ENCODE peak calls at places on chromosomes 1 and 21, in five cellular contexts. W is HCT116, U is GM23338, Q is neural progenitor cell, R is hepatocyte. O is an unnamed sample.

GRCh38 chr1:99728494-99729235 is 37.8 kb downstream of the FRRS1 start:
- DNase-seq in R (no peak), Q (peak; percentile 53), U (peak; percentile 83), W (peak; percentile 41), O (no peak)

GRCh38 chr1:230328342-230329015 is 97.7 kb downstream of the PGBD5 start:
- DNase-seq in U (no peak), R (no peak), Q (no peak), W (no peak), O (no peak)

GRCh38 chr1:32351859-32352745 is 10.2 kb downstream of the FAM229A start:
- DNase-seq in R (peak; percentile 82), U (peak; percentile 41), Q (peak; percentile 74), W (no peak), O (no peak)

GRCh38 chr21:46097826-46098286 is at the start of gene COL6A2:
- DNase-seq in W (no peak), R (peak; percentile 90), U (peak; percentile 85), Q (peak; percentile 84), O (no peak)

GRCh38 chr1:170010443-170010842 is 64.1 kb downstream of the KIFAP3 start:
- DNase-seq in U (peak; percentile 65), R (peak; percentile 59), W (peak; percentile 55), Q (peak; percentile 65), O (peak; percentile 65)

GRCh38 chr1:28591708-28592313 is at the start of gene RAB42:
- DNase-seq in W (no peak), Q (peak; percentile 73), R (peak; percentile 58), U (peak; percentile 80), O (no peak)

GRCh38 chr1:183674339-183674738 is 21.2 kb upstream of the APOBEC4 start:
- DNase-seq in W (no peak), U (no peak), R (no peak), Q (no peak), O (no peak)

GRCh38 chr1:6996371-6996770 is 211.1 kb downstream of the CAMTA1 start:
- DNase-seq in W (no peak), R (no peak), U (no peak), Q (no peak), O (peak; percentile 67)

GRCh38 chr1:25472494-25472893 is 41.8 kb downstream of the MACO1 start:
- DNase-seq in U (no peak), W (no peak), R (no peak), Q (no peak), O (peak; percentile 80)

GRCh38 chr1:6316240-6317100 is 55.6 kb upstream of the GPR153 start:
- DNase-seq in R (no peak), W (no peak), Q (no peak), U (no peak), O (no peak)

GRCh38 chr1:227776277-227776676 is 39.2 kb upstream of the PRSS38 start:
- DNase-seq in W (no peak), R (no peak), Q (no peak), U (no peak), O (no peak)

GRCh38 chr1:2547210-2548067 is 8.7 kb upstream of the TNFRSF14 start:
- DNase-seq in U (no peak), R (no peak), W (no peak), Q (peak; percentile 49), O (peak; percentile 15)

GRCh38 chr1:47569681-47570470 is 132.0 kb downstream of the FOXD2 start:
- DNase-seq in R (peak; percentile 88), W (peak; percentile 79), Q (peak; percentile 65), U (peak; percentile 82), O (no peak)

GRCh38 chr1:167443757-167444156 is 74.6 kb downstream of the CD247 start:
- DNase-seq in Q (no peak), R (no peak), U (no peak), W (no peak), O (no peak)

GRCh38 chr1:184941735-184942134 is 32.6 kb downstream of the NIBAN1 start:
- DNase-seq in U (no peak), R (no peak), W (no peak), Q (no peak), O (no peak)

GRCh38 chr1:103180660-103181059 is 72.3 kb upstream of the COL11A1 start:
- DNase-seq in U (no peak), R (peak; percentile 5), Q (no peak), W (no peak), O (no peak)

GRCh38 chr1:188611432-188611831 is 1782.7 kb downstream of the PLA2G4A start:
- DNase-seq in U (no peak), R (no peak), W (no peak), Q (no peak), O (no peak)

GRCh38 chr1:223745731-223746130 is 33.4 kb downstream of the CAPN2 start:
- DNase-seq in U (no peak), R (no peak), Q (no peak), W (no peak), O (no peak)

GRCh38 chr1:172650474-172651193 is 8.3 kb upstream of the FASLG start:
- DNase-seq in W (no peak), Q (no peak), U (no peak), R (no peak), O (no peak)

GRCh38 chr1:172654535-172654934 is 4.4 kb upstream of the FASLG start:
- DNase-seq in Q (no peak), U (no peak), R (peak; percentile 20), W (no peak), O (no peak)

GRCh38 chr1:172656576-172656975 is 2.3 kb upstream of the FASLG start:
- DNase-seq in W (no peak), U (no peak), R (no peak), Q (no peak), O (no peak)

GRCh38 chr1:172657586-172657985 is 1.3 kb upstream of the FASLG start:
- DNase-seq in Q (no peak), W (no peak), U (no peak), R (no peak), O (no peak)

DNA sequence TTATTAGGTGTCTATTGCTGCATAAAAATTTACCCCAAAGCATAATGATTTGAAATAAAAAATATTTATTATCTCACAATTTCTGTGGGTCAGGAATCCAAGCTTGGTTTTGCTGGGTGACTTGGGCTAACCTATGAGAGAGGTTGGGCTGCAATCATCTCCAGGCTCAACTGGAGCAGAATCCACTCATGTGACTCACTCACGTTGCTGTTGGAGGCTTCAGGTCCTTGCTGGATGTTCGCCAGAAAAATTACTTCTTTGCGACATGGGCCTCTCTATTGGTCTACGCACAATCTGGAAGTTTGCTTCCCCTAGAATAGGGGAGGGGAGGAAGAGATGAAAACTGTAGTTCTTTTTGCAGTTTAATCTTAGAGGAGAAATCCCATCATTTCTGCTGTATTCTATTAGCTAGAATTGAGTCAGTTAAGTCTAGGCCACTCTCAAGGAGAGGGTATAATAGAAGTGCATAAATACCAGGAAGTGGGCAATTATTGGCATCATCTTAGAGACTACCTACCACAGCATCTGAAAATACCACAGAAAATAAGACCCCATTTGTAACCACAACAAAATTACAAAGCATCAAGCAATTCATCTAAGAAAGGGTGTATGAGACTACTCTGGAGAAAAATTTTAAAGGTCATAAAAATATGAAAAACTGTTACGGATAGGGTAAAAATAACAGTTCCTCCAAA is 5.7 kb upstream of the FASLG start:
- DNase-seq in R (no peak), W (no peak), Q (no peak), U (no peak), O (no peak)
- TF ChIP-seq EZH2phosphoT487 in R (no peak), W (no peak), Q (no peak), U (no peak), O (no peak)

GRCh38 chr1:50976111-50976889 is 6.3 kb downstream of the CDKN2C start:
- DNase-seq in R (no peak), Q (peak; percentile 49), W (no peak), U (peak; percentile 60), O (no peak)

GRCh38 chr1:50978852-50979781 is 9.1 kb downstream of the CDKN2C start:
- DNase-seq in Q (peak; percentile 41), W (no peak), R (no peak), U (no peak), O (peak; percentile 46)

GRCh38 chr1:50978144-50978851 is 8.3 kb downstream of the CDKN2C start:
- DNase-seq in Q (peak; percentile 87), W (no peak), R (peak; percentile 55), U (peak; percentile 94), O (peak; percentile 52)

GRCh38 chr1:50976890-50977574 is 7.0 kb downstream of the CDKN2C start:
- DNase-seq in Q (peak; percentile 48), U (peak; percentile 50), R (no peak), W (no peak), O (peak; percentile 23)

DNA sequence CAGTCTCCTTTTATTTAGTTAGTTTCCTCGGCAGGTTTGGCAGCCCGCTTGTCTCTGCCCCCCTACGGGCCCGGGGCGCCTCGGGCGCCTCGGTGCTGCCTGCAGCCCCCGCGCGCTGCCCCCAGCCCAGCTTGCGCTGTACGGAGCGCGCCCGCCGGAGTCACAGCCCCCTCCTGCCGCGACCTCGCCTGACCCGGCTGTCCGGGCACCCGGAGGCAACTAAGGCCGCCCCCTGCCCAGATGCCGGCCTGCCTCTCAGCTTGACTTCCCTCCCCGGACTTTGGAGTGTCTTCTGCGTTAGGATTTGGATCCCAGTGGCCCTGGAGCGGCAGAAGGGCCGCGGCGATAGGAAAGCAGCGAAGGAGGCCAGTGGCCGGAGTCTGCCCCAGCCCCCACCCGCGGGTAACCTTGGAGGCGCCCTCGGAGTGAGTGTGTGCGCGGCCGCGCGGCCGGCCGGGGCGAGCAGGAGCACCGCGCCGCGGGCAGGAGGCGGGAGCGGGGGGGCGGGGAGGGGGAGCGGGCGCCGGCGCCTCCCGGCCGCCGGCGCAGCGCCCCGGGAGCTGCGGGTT is 7.6 kb downstream of the CDKN2C start:
- DNase-seq in U (peak; percentile 61), Q (peak; percentile 72), W (no peak), R (peak; percentile 41), O (peak; percentile 30)
- TF ChIP-seq EZH2phosphoT487 in U (peak; percentile 45), Q (peak; percentile 60), W (no peak), R (peak; percentile 23), O (no peak)

GRCh38 chr1:226082587-226082917 is 20.0 kb downstream of the H3-3A start:
- DNase-seq in U (no peak), R (no peak), Q (no peak), W (no peak), O (no peak)
- TF ChIP-seq EZH2phosphoT487 in U (no peak), R (no peak), Q (no peak), W (no peak), O (no peak)

DNA sequence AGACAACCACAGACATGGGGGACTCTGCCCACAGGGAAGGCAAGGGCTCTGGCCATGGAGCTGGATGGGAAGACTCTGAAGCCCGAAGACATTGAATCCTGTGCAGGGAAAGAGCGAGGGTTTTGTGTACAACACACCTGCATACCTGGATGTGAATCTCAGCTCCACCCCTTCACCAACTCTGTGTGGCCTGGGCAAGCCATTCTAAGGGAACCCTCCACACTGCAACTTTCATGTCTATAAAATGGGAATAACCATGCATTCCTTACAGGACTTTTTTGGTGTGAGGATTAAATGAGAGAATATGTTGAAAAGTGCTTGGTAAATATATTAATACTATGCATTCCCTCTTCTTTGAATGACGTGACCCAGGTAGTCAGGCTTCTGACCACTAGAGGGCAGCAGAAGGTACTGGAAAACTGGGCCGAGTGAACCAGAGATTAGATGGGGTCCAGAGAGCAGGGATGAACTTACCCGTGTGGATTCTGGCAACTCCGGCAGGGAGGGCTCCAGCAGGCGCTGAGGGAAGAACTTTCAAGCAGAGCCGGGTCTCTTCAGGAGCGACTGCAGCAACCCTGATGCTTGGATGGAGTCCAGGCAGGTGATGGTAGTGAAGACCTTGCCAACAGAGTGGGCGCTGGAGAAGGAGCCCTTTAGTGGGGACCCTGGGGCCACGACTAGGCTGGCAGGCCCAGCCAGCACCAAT is 908 bp upstream of the ELF3 start:
- DNase-seq in Q (peak; percentile 86), U (peak; percentile 92), R (peak; percentile 92), W (peak; percentile 77), O (peak; percentile 72)
- TF ChIP-seq EZH2phosphoT487 in Q (no peak), U (no peak), R (no peak), W (no peak), O (no peak)

GRCh38 chr1:175222296-175222938 is 29.8 kb upstream of the KIAA0040 start:
- DNase-seq in U (no peak), Q (no peak), R (no peak), W (no peak), O (no peak)
- TF ChIP-seq EZH2phosphoT487 in U (no peak), Q (no peak), R (no peak), W (no peak), O (no peak)

GRCh38 chr1:51331206-51332100 is 1.1 kb upstream of the TTC39A start:
- DNase-seq in R (peak; percentile 70), U (peak; percentile 60), W (peak; percentile 55), Q (no peak), O (no peak)
- TF ChIP-seq EZH2phosphoT487 in R (no peak), U (no peak), W (no peak), Q (no peak), O (no peak)

O was measured in MM.1S.